ENCODE peak calls at places on chromosome 14, in seven cellular contexts. One of them, this sample, is unnamed.

GRCh38 chr14:56979961-56980360 is 169.7 kb upstream of the OTX2 start:
- DNase-seq in kidney glomerular epithelial cell: no peak
- DNase-seq in memory B cell: no peak
- DNase-seq in stimulated activated naive B cell treated with anti-CD40 and anti-IgM and Interleukin-4, amounts not matched to agents 10 μg/mL and 1 μg/mL and 100 μg/mL, for 72 hours: no peak
- DNase-seq in bronchial epithelial cell: no peak
- DNase-seq in IMR-90: no peak
- DNase-seq in cardiac septum: no peak
- DNase-seq in this sample: no peak

GRCh38 chr14:99055816-99056215 is 216.2 kb downstream of the BCL11B start:
- DNase-seq in kidney glomerular epithelial cell: no peak
- DNase-seq in memory B cell: no peak
- DNase-seq in stimulated activated naive B cell treated with anti-CD40 and anti-IgM and Interleukin-4, amounts not matched to agents 10 μg/mL and 1 μg/mL and 100 μg/mL, for 72 hours: no peak
- DNase-seq in bronchial epithelial cell: no peak
- DNase-seq in IMR-90: no peak
- DNase-seq in cardiac septum: no peak
- DNase-seq in this sample: no peak

GRCh38 chr14:57209561-57209960 is 59.1 kb downstream of the EXOC5 start:
- DNase-seq in kidney glomerular epithelial cell: peak; percentile 30
- DNase-seq in memory B cell: no peak
- DNase-seq in stimulated activated naive B cell treated with anti-CD40 and anti-IgM and Interleukin-4, amounts not matched to agents 10 μg/mL and 1 μg/mL and 100 μg/mL, for 72 hours: no peak
- DNase-seq in bronchial epithelial cell: no peak
- DNase-seq in IMR-90: peak; percentile 73
- DNase-seq in cardiac septum: no peak
- DNase-seq in this sample: peak; percentile 11

GRCh38 chr14:23113346-23114119 is 5.5 kb downstream of the CEBPE start:
- DNase-seq in kidney glomerular epithelial cell: no peak
- DNase-seq in memory B cell: no peak
- DNase-seq in stimulated activated naive B cell treated with anti-CD40 and anti-IgM and Interleukin-4, amounts not matched to agents 10 μg/mL and 1 μg/mL and 100 μg/mL, for 72 hours: no peak
- DNase-seq in bronchial epithelial cell: no peak
- DNase-seq in IMR-90: peak; percentile 45
- DNase-seq in cardiac septum: no peak
- DNase-seq in this sample: no peak

GRCh38 chr14:99387880-99388279 is 92.8 kb downstream of the SETD3 start:
- DNase-seq in kidney glomerular epithelial cell: no peak
- DNase-seq in memory B cell: no peak
- DNase-seq in stimulated activated naive B cell treated with anti-CD40 and anti-IgM and Interleukin-4, amounts not matched to agents 10 μg/mL and 1 μg/mL and 100 μg/mL, for 72 hours: no peak
- DNase-seq in bronchial epithelial cell: no peak
- DNase-seq in IMR-90: no peak
- DNase-seq in cardiac septum: no peak
- DNase-seq in this sample: no peak

GRCh38 chr14:80095623-80096022 is 115.7 kb downstream of the DIO2 start:
- DNase-seq in kidney glomerular epithelial cell: no peak
- DNase-seq in memory B cell: no peak
- DNase-seq in stimulated activated naive B cell treated with anti-CD40 and anti-IgM and Interleukin-4, amounts not matched to agents 10 μg/mL and 1 μg/mL and 100 μg/mL, for 72 hours: no peak
- DNase-seq in bronchial epithelial cell: peak; percentile 5
- DNase-seq in IMR-90: peak; percentile 85
- DNase-seq in cardiac septum: no peak
- DNase-seq in this sample: peak; percentile 3

GRCh38 chr14:87805315-87805723 is 187.7 kb downstream of the GALC start:
- DNase-seq in kidney glomerular epithelial cell: peak; percentile 69
- DNase-seq in memory B cell: no peak
- DNase-seq in stimulated activated naive B cell treated with anti-CD40 and anti-IgM and Interleukin-4, amounts not matched to agents 10 μg/mL and 1 μg/mL and 100 μg/mL, for 72 hours: no peak
- DNase-seq in bronchial epithelial cell: peak; percentile 52
- DNase-seq in IMR-90: no peak
- DNase-seq in cardiac septum: no peak
- DNase-seq in this sample: peak; percentile 51

GRCh38 chr14:101098641-101099040 is 195.1 kb upstream of the RTL1 start:
- DNase-seq in kidney glomerular epithelial cell: no peak
- DNase-seq in memory B cell: no peak
- DNase-seq in stimulated activated naive B cell treated with anti-CD40 and anti-IgM and Interleukin-4, amounts not matched to agents 10 μg/mL and 1 μg/mL and 100 μg/mL, for 72 hours: no peak
- DNase-seq in bronchial epithelial cell: no peak
- DNase-seq in IMR-90: no peak
- DNase-seq in cardiac septum: no peak
- DNase-seq in this sample: no peak